ENCODE peak calls at places on chromosomes 13 and 19, in ten cellular contexts. One of them, this sample, is unnamed.

GRCh38 chr19:2168619-2169424 is 5.1 kb downstream of the DOT1L start:
- DNase-seq in occipital lobe: peak
- DNase-seq in non-pigmented ciliary epithelial cell: peak
- DNase-seq in GM06990: peak
- DNase-seq in kidney epithelial cell: peak
- DNase-seq in ELR: peak
- DNase-seq in EL: peak
- DNase-seq in AG04449: peak
- DNase-seq in heart right ventricle: peak
- DNase-seq in K562: peak
- DNase-seq in this sample: peak

GRCh38 chr13:60351326-60351725 is 45.7 kb upstream of the TDRD3 start:
- DNase-seq in non-pigmented ciliary epithelial cell: peak
- DNase-seq in EL: peak
- DNase-seq in GM06990: no peak
- DNase-seq in K562: no peak
- DNase-seq in heart right ventricle: no peak
- DNase-seq in kidney epithelial cell: peak
- DNase-seq in occipital lobe: no peak
- DNase-seq in AG04449: peak
- DNase-seq in ELR: peak
- DNase-seq in this sample: peak

GRCh38 chr19:58350001-58350801 is 3.1 kb downstream of the A1BG start:
- DNase-seq in AG04449: no peak
- DNase-seq in occipital lobe: no peak
- DNase-seq in non-pigmented ciliary epithelial cell: no peak
- DNase-seq in kidney epithelial cell: no peak
- DNase-seq in GM06990: no peak
- DNase-seq in K562: no peak
- DNase-seq in ELR: no peak
- DNase-seq in heart right ventricle: no peak
- DNase-seq in EL: no peak
- DNase-seq in this sample: no peak

GRCh38 chr19:35040826-35041547 is 534 bp upstream of the HPN start:
- DNase-seq in occipital lobe: peak
- DNase-seq in EL: no peak
- DNase-seq in K562: peak
- DNase-seq in kidney epithelial cell: no peak
- DNase-seq in non-pigmented ciliary epithelial cell: no peak
- DNase-seq in GM06990: no peak
- DNase-seq in AG04449: no peak
- DNase-seq in heart right ventricle: peak
- DNase-seq in ELR: no peak
- DNase-seq in this sample: no peak

GRCh38 chr19:44142014-44142523 is 715 bp downstream of the ZNF234 start:
- DNase-seq in GM06990: no peak
- DNase-seq in AG04449: no peak
- DNase-seq in non-pigmented ciliary epithelial cell: no peak
- DNase-seq in K562: peak
- DNase-seq in EL: peak
- DNase-seq in ELR: peak
- DNase-seq in heart right ventricle: peak
- DNase-seq in occipital lobe: peak
- DNase-seq in kidney epithelial cell: no peak
- DNase-seq in this sample: peak

GRCh38 chr19:46732966-46733692 is 12.7 kb upstream of the FKRP start:
- DNase-seq in EL: peak
- DNase-seq in heart right ventricle: no peak
- DNase-seq in occipital lobe: no peak
- DNase-seq in kidney epithelial cell: no peak
- DNase-seq in AG04449: no peak
- DNase-seq in GM06990: no peak
- DNase-seq in ELR: peak
- DNase-seq in non-pigmented ciliary epithelial cell: no peak
- DNase-seq in K562: no peak
- DNase-seq in this sample: peak

GRCh38 chr19:56476671-56477428 is at the start of gene ZNF667:
- DNase-seq in kidney epithelial cell: peak
- DNase-seq in ELR: peak
- DNase-seq in GM06990: no peak
- DNase-seq in heart right ventricle: peak
- DNase-seq in non-pigmented ciliary epithelial cell: peak
- DNase-seq in AG04449: peak
- DNase-seq in occipital lobe: peak
- DNase-seq in K562: no peak
- DNase-seq in EL: peak
- DNase-seq in this sample: peak

GRCh38 chr19:49224856-49225255 is 67.3 kb downstream of the TRPM4 start:
- DNase-seq in K562: peak
- DNase-seq in AG04449: no peak
- DNase-seq in non-pigmented ciliary epithelial cell: no peak
- DNase-seq in EL: peak
- DNase-seq in kidney epithelial cell: no peak
- DNase-seq in ELR: peak
- DNase-seq in GM06990: peak
- DNase-seq in heart right ventricle: no peak
- DNase-seq in occipital lobe: no peak
- DNase-seq in this sample: peak

GRCh38 chr13:52010890-52011689 is at the start of gene ATP7B:
- DNase-seq in K562: peak
- DNase-seq in AG04449: no peak
- DNase-seq in non-pigmented ciliary epithelial cell: no peak
- DNase-seq in kidney epithelial cell: no peak
- DNase-seq in occipital lobe: no peak
- DNase-seq in GM06990: peak
- DNase-seq in ELR: peak
- DNase-seq in EL: peak
- DNase-seq in heart right ventricle: peak
- DNase-seq in this sample: no peak

GRCh38 chr13:30580852-30581502 is 36.7 kb upstream of the USPL1 start:
- DNase-seq in EL: no peak
- DNase-seq in heart right ventricle: no peak
- DNase-seq in non-pigmented ciliary epithelial cell: no peak
- DNase-seq in kidney epithelial cell: no peak
- DNase-seq in occipital lobe: no peak
- DNase-seq in GM06990: no peak
- DNase-seq in K562: no peak
- DNase-seq in ELR: no peak
- DNase-seq in AG04449: no peak
- DNase-seq in this sample: no peak

GRCh38 chr13:99126821-99127220 is 73.8 kb upstream of the UBAC2 start:
- DNase-seq in non-pigmented ciliary epithelial cell: no peak
- DNase-seq in ELR: no peak
- DNase-seq in GM06990: no peak
- DNase-seq in K562: no peak
- DNase-seq in EL: no peak
- DNase-seq in occipital lobe: no peak
- DNase-seq in heart right ventricle: no peak
- DNase-seq in kidney epithelial cell: no peak
- DNase-seq in AG04449: no peak
- DNase-seq in this sample: no peak

GRCh38 chr19:2798733-2799132 is 13.4 kb downstream of the THOP1 start:
- DNase-seq in heart right ventricle: peak
- DNase-seq in K562: no peak
- DNase-seq in occipital lobe: no peak
- DNase-seq in kidney epithelial cell: no peak
- DNase-seq in EL: peak
- DNase-seq in GM06990: no peak
- DNase-seq in non-pigmented ciliary epithelial cell: no peak
- DNase-seq in ELR: peak
- DNase-seq in AG04449: no peak
- DNase-seq in this sample: peak

GRCh38 chr13:40316301-40316700 is 350.1 kb downstream of the FOXO1 start:
- DNase-seq in kidney epithelial cell: no peak
- DNase-seq in AG04449: no peak
- DNase-seq in GM06990: no peak
- DNase-seq in non-pigmented ciliary epithelial cell: no peak
- DNase-seq in occipital lobe: no peak
- DNase-seq in K562: no peak
- DNase-seq in ELR: no peak
- DNase-seq in EL: no peak
- DNase-seq in heart right ventricle: no peak
- DNase-seq in this sample: no peak

GRCh38 chr13:28000567-28000966 is 12.1 kb upstream of the URAD start:
- DNase-seq in ELR: no peak
- DNase-seq in heart right ventricle: no peak
- DNase-seq in non-pigmented ciliary epithelial cell: no peak
- DNase-seq in EL: no peak
- DNase-seq in kidney epithelial cell: no peak
- DNase-seq in AG04449: no peak
- DNase-seq in occipital lobe: no peak
- DNase-seq in K562: no peak
- DNase-seq in GM06990: no peak
- DNase-seq in this sample: no peak

GRCh38 chr19:47132522-47132852 is 1.9 kb downstream of the SAE1 start:
- DNase-seq in K562: no peak
- DNase-seq in non-pigmented ciliary epithelial cell: no peak
- DNase-seq in AG04449: no peak
- DNase-seq in occipital lobe: no peak
- DNase-seq in GM06990: no peak
- DNase-seq in EL: no peak
- DNase-seq in heart right ventricle: no peak
- DNase-seq in ELR: peak
- DNase-seq in kidney epithelial cell: no peak
- DNase-seq in this sample: no peak

GRCh38 chr19:48752511-48753365 is at the start of gene FUT1:
- DNase-seq in occipital lobe: no peak
- DNase-seq in EL: peak
- DNase-seq in GM06990: peak
- DNase-seq in heart right ventricle: peak
- DNase-seq in ELR: peak
- DNase-seq in non-pigmented ciliary epithelial cell: no peak
- DNase-seq in AG04449: no peak
- DNase-seq in kidney epithelial cell: no peak
- DNase-seq in K562: peak
- DNase-seq in this sample: no peak

GRCh38 chr19:35054626-35055025 is 13.1 kb downstream of the HPN start:
- DNase-seq in heart right ventricle: no peak
- DNase-seq in kidney epithelial cell: no peak
- DNase-seq in K562: no peak
- DNase-seq in EL: no peak
- DNase-seq in occipital lobe: no peak
- DNase-seq in AG04449: no peak
- DNase-seq in GM06990: no peak
- DNase-seq in ELR: no peak
- DNase-seq in non-pigmented ciliary epithelial cell: no peak
- DNase-seq in this sample: no peak